ENCODE peak calls at places on chromosomes 3 and 15, in seven cellular contexts. C, I, G, Q, U, S and M are unnamed samples.

GRCh38 chr3:192033246-192033645 is 572.3 kb downstream of the PYDC2 start:
- DNase-seq in C (no peak), I (no peak), G (no peak), Q (no peak), U (no peak), S (no peak), M (no peak)

GRCh38 chr3:65019412-65020093 is 331.8 kb upstream of the ADAMTS9 start:
- DNase-seq in C (no peak), I (no peak), G (no peak), Q (no peak), U (no peak), S (no peak), M (no peak)

GRCh38 chr3:112685435-112685834 is 44.5 kb upstream of the CCDC80 start:
- DNase-seq in C (no peak), I (no peak), G (no peak), Q (no peak), U (no peak), S (no peak), M (no peak)

GRCh38 chr3:31274406-31275024 is 258.2 kb upstream of the STT3B start:
- DNase-seq in C (no peak), I (no peak), G (no peak), Q (no peak), U (no peak), S (no peak), M (no peak)

GRCh38 chr3:81295906-81296305 is 465.5 kb downstream of the GBE1 start:
- DNase-seq in C (no peak), I (no peak), G (no peak), Q (no peak), U (no peak), S (no peak), M (no peak)

GRCh38 chr3:133573054-133573628 is 345 bp upstream of the CDV3 start:
- DNase-seq in C (peak; percentile 100), I (peak; percentile 100), G (peak; percentile 92), Q (peak; percentile 100), U (peak; percentile 100), S (peak; percentile 100), M (peak; percentile 100)

GRCh38 chr15:78800189-78800588 is 11.1 kb downstream of the ADAMTS7 start:
- DNase-seq in C (no peak), I (no peak), G (peak; percentile 54), Q (no peak), U (peak; percentile 63), S (no peak), M (no peak)

GRCh38 chr3:70933105-70933810 is 620.8 kb upstream of the MDFIC2 start:
- DNase-seq in C (no peak), I (no peak), G (no peak), Q (no peak), U (no peak), S (no peak), M (no peak)

GRCh38 chr15:89395461-89395875 is 60.8 kb upstream of the POLG start:
- DNase-seq in C (no peak), I (no peak), G (no peak), Q (peak; percentile 52), U (no peak), S (no peak), M (no peak)

GRCh38 chr3:195114786-195115597 is 156.0 kb downstream of the XXYLT1 start:
- DNase-seq in C (no peak), I (no peak), G (no peak), Q (no peak), U (peak; percentile 55), S (no peak), M (no peak)

GRCh38 chr15:21261965-21262850 is 178.1 kb downstream of the POTEB3 start:
- DNase-seq in C (no peak), I (no peak), G (no peak), Q (no peak), U (peak; percentile 75), S (peak; percentile 43), M (peak; percentile 74)

GRCh38 chr3:18890459-18890858 is 257.9 kb upstream of the KCNH8 start:
- DNase-seq in C (no peak), I (no peak), G (no peak), Q (no peak), U (no peak), S (no peak), M (no peak)

GRCh38 chr3:66439666-66440344 is 61.0 kb downstream of the LRIG1 start:
- DNase-seq in C (no peak), I (no peak), G (no peak), Q (no peak), U (no peak), S (no peak), M (no peak)

GRCh38 chr15:93231994-93232393 is 143.0 kb upstream of the RGMA start:
- DNase-seq in C (no peak), I (no peak), G (no peak), Q (no peak), U (no peak), S (no peak), M (no peak)

GRCh38 chr3:64803469-64803868 is 115.7 kb upstream of the ADAMTS9 start:
- DNase-seq in C (no peak), I (no peak), G (no peak), Q (no peak), U (no peak), S (no peak), M (no peak)

GRCh38 chr3:51099794-51100542 is 285.1 kb upstream of the MANF start:
- DNase-seq in C (peak; percentile 45), I (peak; percentile 23), G (peak; percentile 72), Q (peak; percentile 76), U (no peak), S (peak; percentile 52), M (no peak)

GRCh38 chr15:38945551-38946298 is 381.1 kb upstream of the RASGRP1 start:
- DNase-seq in C (no peak), I (no peak), G (no peak), Q (no peak), U (no peak), S (no peak), M (no peak)

GRCh38 chr15:27410986-27411385 is 440.0 kb downstream of the GABRG3 start:
- DNase-seq in C (no peak), I (no peak), G (no peak), Q (no peak), U (no peak), S (no peak), M (no peak)

GRCh38 chr3:58306662-58307286 is 454 bp downstream of the HTD2 start:
- DNase-seq in C (peak; percentile 10), I (no peak), G (peak; percentile 80), Q (peak; percentile 65), U (peak; percentile 67), S (peak; percentile 57), M (no peak)

GRCh38 chr3:124772081-124772831 is 42.0 kb downstream of the UMPS start:
- DNase-seq in C (no peak), I (no peak), G (no peak), Q (peak; percentile 80), U (no peak), S (peak; percentile 58), M (no peak)

GRCh38 chr3:31941230-31941632 is 39.8 kb downstream of the OSBPL10 start:
- DNase-seq in C (no peak), I (no peak), G (no peak), Q (no peak), U (no peak), S (no peak), M (no peak)

DNA sequence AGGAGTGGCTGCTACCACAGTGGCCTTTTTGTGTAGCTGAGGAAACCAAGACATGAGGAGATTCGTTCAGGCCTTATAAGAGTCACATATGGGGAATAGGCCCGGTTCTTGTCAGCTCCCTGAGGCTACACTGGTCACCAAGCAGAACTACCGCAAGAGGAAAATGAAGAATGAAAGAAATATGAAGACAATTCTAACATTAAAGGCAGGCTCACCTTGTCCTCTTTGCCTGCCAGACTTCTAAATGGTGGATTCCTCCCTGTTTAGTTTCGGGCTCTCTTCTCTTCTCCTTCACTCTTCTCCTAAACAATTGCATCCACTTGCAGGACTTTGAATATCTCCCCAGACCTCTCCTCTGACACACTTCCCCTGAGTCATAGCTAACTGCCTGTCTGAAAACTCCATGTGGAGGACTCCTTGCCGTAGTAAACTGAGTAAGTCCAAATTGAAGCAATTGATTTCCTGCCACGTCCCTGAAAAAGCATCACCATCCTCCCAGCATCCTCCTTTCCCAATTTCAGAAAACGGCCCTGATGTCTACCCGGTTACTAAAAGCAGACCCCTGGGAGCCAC is 30.2 kb upstream of the VEPH1 start:
- DNase-seq in C (no peak), I (no peak), G (no peak), Q (no peak), U (no peak), S (no peak), M (no peak)
- H3K4me3 ChIP-seq in C (no peak overlapping the region), I (no peak overlapping the region), G (no peak overlapping the region), Q (no peak overlapping the region), U (no peak overlapping the region), S (no peak overlapping the region), M (no peak overlapping the region)

DNA sequence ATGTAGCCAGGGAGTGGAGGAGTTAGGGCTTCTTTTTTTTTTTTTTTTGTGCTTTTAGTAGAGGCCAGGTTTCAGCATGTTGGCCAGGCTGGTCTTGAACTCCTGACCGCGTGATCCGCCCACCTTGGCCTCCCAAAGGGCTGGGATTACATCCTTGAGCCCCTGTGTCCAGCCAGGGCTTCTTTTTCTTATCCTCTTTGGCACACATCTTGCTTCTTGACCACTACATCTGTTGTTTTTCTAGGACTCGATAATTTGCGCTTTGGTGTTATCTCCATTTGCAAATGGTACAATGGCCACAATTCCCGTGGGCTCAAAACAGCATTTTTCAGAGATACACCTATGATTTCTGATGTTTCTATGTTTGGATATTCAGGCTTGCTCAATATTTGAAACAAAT is 4.2 kb downstream of the SKIL start:
- DNase-seq in C (no peak), I (no peak), G (no peak), Q (no peak), U (no peak), S (no peak), M (no peak)
- H3K4me3 ChIP-seq in C (no peak overlapping the region), I (no peak overlapping the region), G (peak overlapping the region; percentile 95), Q (no peak overlapping the region), U (peak overlapping the region; percentile 8), S (peak overlapping the region; percentile 19), M (peak overlapping the region; percentile 52)

DNA sequence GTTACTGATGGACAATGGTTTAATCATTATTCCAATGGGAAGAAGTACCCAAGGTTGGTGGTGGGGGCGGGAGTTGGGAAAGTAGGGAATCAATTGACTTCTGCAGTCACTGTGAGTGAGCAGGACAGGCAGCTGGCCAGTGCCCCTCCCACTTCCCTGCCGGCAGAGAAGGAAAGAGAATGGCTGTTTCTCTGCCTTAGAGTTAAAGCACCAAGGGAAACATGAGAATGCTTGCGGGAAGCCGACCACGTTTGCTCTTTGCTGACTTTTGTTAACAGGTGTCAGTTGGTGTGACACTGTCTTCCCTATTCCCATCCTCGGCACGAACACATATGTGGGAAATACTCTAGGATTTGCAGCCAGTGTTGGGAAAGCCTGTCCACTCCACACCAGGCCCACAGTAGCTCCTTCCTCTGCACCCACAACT is 33.5 kb upstream of the MFSD1 start:
- DNase-seq in C (peak; percentile 55), I (peak; percentile 21), G (peak; percentile 47), Q (no peak), U (peak; percentile 68), S (peak; percentile 76), M (no peak)
- H3K4me3 ChIP-seq in C (no peak overlapping the region), I (peak overlapping the region; percentile 20), G (no peak overlapping the region), Q (no peak overlapping the region), U (no peak overlapping the region), S (no peak overlapping the region), M (peak overlapping the region; percentile 46)

DNA sequence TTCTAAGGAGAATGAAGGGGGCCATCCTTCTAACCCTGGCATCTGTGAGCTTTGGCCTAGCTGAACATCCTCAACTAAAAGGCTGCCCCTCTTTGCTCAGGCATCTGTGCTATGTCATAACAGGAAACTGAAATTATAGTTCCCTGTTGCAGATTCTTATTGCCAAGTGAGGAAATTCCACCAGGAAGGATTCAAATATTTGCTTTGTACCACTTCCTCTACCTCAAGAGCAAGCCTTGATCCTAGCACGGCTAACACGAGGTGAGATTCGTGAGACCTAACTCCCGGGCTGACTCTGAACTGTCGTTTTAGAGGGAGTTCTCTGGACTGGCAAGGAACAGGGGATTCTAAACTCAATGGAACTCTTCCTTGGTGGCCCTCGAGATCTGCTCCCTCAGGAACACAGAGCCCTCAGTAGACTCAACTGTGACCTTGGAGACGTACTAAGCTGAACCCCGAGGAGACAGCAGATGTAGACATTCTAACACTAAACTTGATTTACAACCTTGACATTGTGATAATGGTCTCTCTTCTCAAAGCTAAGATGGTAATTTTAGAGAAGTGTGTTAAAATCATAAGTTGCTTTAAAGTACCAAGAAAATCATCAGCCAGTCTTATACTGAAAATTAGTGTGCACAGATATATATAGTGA is 4.2 kb downstream of the SPG21 start:
- DNase-seq in C (no peak), I (no peak), G (no peak), Q (no peak), U (no peak), S (no peak), M (no peak)
- H3K4me3 ChIP-seq in C (no peak overlapping the region), I (no peak overlapping the region), G (no peak overlapping the region), Q (no peak overlapping the region), U (no peak overlapping the region), S (no peak overlapping the region), M (no peak overlapping the region)